ENCODE peak calls at places on chromosomes 3 and 15, in four cellular contexts. B is HL-60, E is mammary epithelial cell, M is neural progenitor cell. T is an unnamed sample.

GRCh38 chr3:42610978-42611377 is 10.5 kb downstream of the NKTR start:
- DNase-seq in M (no peak), E (no peak), B (no peak), T (no peak)

GRCh38 chr3:186411089-186411488 is 49.1 kb upstream of the DGKG start:
- DNase-seq in M (no peak), E (no peak), B (no peak), T (no peak)

GRCh38 chr3:108324177-108324576 is 27.8 kb downstream of the HHLA2 start:
- DNase-seq in B (no peak), M (no peak), E (no peak), T (no peak)

GRCh38 chr3:113222412-113223086 is 11.2 kb downstream of the BOC start:
- DNase-seq in M (no peak), B (no peak), E (no peak), T (no peak)

GRCh38 chr3:150968341-150968740 is 4.2 kb downstream of the CLRN1 start:
- DNase-seq in B (no peak), M (no peak), E (no peak), T (no peak)

GRCh38 chr15:66294157-66294931 is 976 bp downstream of the DIS3L start:
- DNase-seq in B (peak), E (peak), M (peak), T (peak)

GRCh38 chr3:176950743-176951142 is 246.5 kb downstream of the TBL1XR1 start:
- DNase-seq in E (peak), M (no peak), B (no peak), T (peak)

GRCh38 chr3:142651711-142652110 is 55.5 kb downstream of the PLS1 start:
- DNase-seq in M (no peak), B (no peak), E (no peak), T (no peak)

GRCh38 chr3:188827593-188827992 is 344.2 kb upstream of the TPRG1 start:
- DNase-seq in B (no peak), M (no peak), E (no peak), T (no peak)

GRCh38 chr15:89475688-89476087 is 20.7 kb downstream of the RHCG start:
- DNase-seq in E (no peak), B (no peak), M (peak), T (no peak)

GRCh38 chr3:58388550-58389061 is 45.0 kb downstream of the PDHB start:
- DNase-seq in B (no peak), M (peak), E (no peak), T (no peak)

GRCh38 chr15:65578904-65579728 is 31.8 kb downstream of the INTS14 start:
- DNase-seq in B (no peak), M (no peak), E (no peak), T (no peak)

GRCh38 chr3:17258823-17259436 is 374.2 kb downstream of the PLCL2 start:
- DNase-seq in B (peak), E (peak), M (peak), T (peak)

GRCh38 chr3:123447749-123448502 is 964 bp downstream of the ADCY5 start:
- DNase-seq in M (peak), B (no peak), E (no peak), T (no peak)

GRCh38 chr15:93001881-93002280 is 87.1 kb downstream of the RGMA start:
- DNase-seq in E (no peak), B (no peak), M (no peak), T (no peak)

GRCh38 chr15:57218826-57219576 is 157.3 kb upstream of the CGNL1 start:
- DNase-seq in M (peak), B (peak), E (peak), T (no peak)

GRCh38 chr3:157918402-157918801 is 187.8 kb downstream of the SHOX2 start:
- DNase-seq in B (peak), M (no peak), E (no peak), T (no peak)

GRCh38 chr3:128584412-128585020 is 66.1 kb downstream of the RPN1 start:
- DNase-seq in M (peak), B (peak), E (peak), T (peak)

GRCh38 chr3:140505256-140505655 is 172.6 kb upstream of the TRIM42 start:
- DNase-seq in E (peak), B (no peak), M (peak), T (no peak)

GRCh38 chr15:55742927-55743614 is at the start of gene PRTG:
- DNase-seq in B (no peak), M (peak), E (peak), T (peak)

GRCh38 chr3:159898147-159898546 is 90.5 kb upstream of the IL12A start:
- DNase-seq in B (no peak), E (no peak), M (no peak), T (no peak)

GRCh38 chr3:31882895-31883294 is 98.2 kb downstream of the OSBPL10 start:
- DNase-seq in B (no peak), M (no peak), E (peak), T (peak)

GRCh38 chr3:138323971-138324370 is 5.7 kb downstream of the NME9 start:
- DNase-seq in E (no peak), M (no peak), B (no peak), T (no peak)

GRCh38 chr15:95365615-95366107 is 964.8 kb upstream of the NR2F2 start:
- DNase-seq in E (no peak), M (no peak), B (peak), T (no peak)

DNA sequence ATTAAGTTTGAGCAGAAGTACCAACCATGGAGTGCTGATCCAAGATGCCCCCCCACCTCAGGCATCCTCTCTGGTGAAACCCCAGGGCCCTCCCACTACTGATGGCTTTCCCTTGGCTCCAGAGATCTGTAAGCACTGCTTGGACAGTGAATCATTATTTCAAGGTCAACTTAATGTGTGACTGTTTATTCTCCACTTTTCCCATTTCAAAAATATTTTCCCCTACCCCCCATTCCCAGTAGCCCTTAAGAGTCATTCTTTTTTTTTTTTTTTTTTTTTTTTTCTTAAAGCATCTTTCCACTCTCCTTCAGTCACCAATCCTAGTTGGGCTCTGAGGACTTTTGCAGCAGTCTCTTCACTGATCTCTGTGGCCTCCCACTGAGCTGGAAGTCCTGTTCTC is 82.6 kb downstream of the PCCB start:
- DNase-seq in E (no peak), M (no peak), B (no peak), T (no peak)
- H3K27ac ChIP-seq in E (no peak), M (no peak), B (no peak), T (no peak)

GRCh38 chr15:44286814-44287555 is 1.5 kb upstream of the GOLM2 start:
- DNase-seq in B (no peak), M (no peak), E (peak), T (peak)
- TF ChIP-seq CTCF in B (no peak), M (no peak), E (peak), T (no peak)

DNA sequence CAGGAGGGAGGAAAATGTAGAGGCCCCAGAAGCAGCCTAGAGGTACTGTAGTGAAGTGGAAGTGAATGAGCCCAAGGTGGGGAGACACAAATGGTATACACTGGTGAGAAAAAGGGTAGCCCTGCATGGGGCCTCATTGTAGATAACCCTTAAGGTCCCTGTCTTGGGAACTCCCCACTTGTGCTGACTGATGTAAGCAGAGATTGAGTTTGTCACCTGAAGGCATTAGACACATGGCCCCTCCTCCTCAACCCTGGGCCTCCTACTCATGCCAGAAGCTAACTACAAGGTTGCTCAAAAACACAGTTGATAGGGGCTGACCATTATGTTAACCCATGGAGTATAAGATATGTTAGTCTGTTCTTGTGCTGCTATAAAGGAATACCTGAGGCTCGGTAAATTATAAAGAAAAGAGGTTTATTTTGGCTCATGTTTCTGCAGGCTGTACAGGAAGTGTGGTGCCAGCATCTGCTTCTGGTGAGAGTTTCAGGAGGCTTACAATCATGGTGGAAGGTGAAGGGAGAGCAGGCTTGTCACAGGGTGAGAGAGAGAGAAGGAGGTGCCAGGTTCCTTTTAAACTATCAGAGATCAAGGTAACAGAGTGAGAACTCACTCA is 84.6 kb upstream of the RNU6-1 start:
- DNase-seq in B (no peak), E (no peak), M (no peak), T (no peak)
- H3K27ac ChIP-seq in B (no peak), E (no peak), M (no peak), T (no peak)

DNA sequence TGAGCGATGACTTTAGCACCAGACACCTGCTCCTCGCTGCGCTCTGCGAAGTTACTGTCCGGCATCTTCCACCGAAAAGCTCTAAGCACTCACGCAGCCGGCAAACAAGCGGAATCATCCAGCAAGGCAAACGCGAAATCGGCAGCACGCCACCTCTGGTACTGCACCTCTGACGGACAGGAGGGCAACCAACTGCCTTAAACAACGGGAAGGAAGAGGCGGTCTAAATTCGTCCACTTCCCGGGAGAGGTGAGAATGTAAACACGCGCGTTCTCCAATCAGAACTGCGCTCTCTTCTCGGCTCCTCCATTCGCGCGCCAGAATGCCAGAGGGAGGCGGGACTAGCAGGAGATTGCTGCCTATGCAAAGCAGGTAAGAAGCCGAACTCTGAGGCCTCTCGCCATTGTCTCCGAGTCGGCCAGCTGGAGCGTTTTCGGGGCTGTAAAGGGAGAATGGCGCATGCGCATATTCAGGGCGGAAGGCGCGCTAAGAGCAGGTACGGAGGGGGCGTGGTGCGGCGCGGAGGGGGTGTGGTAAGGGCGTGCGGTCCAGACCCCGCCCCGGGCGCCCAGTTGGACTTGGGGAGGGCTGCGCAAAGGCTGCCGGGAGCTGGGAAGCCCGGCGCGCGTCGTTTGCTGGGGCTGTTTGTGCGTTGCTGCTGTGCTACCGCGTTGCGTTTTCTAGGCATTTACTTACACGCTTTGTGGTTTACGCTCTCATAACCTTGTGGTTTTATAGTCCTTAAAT is at the start of the genes BTD and HACL1:
- DNase-seq in B (peak), E (peak), M (peak), T (peak)
- TF ChIP-seq CTCF in B (no peak), E (peak), M (peak), T (no peak)

GRCh38 chr3:53244281-53244680 is 11.5 kb downstream of the TKT start:
- DNase-seq in B (no peak), M (no peak), E (no peak), T (no peak)

GRCh38 chr3:53242155-53242554 is 13.7 kb downstream of the TKT start:
- DNase-seq in B (no peak), E (no peak), M (no peak), T (no peak)

GRCh38 chr3:53243785-53244184 is 12.0 kb downstream of the TKT start:
- DNase-seq in E (no peak), B (no peak), M (no peak), T (no peak)

GRCh38 chr3:53242642-53243041 is 13.2 kb downstream of the TKT start:
- DNase-seq in M (no peak), E (no peak), B (no peak), T (no peak)

DNA sequence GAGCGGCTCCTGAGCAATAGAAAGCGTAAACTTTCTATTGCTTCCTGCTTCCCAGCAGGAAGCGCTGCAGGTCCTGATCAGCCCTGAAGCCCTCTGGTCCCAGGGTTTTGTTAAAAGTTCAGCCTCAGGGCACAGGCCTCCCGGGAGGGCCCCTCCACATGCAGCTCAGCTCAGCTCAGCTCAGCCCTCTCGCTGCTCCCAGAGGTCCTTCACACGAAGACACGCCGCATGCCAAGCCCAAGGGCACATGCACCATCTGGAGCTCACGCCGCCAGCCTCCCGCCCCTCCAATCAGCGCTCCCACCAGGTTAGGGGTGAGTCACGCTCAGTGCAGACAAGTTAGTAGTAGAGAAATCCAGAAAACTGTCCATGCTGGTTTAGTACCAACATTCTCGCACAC is 12.7 kb downstream of the TKT start:
- DNase-seq in E (no peak), M (no peak), B (no peak), T (no peak)
- H3K27ac ChIP-seq in E (no peak), M (no peak), B (peak), T (peak)

GRCh38 chr15:84818221-84819131 is 1.3 kb downstream of the ALPK3 start:
- DNase-seq in E (no peak), M (peak), B (no peak), T (no peak)
- TF ChIP-seq CTCF in E (no peak), M (no peak), B (no peak), T (no peak)

DNA sequence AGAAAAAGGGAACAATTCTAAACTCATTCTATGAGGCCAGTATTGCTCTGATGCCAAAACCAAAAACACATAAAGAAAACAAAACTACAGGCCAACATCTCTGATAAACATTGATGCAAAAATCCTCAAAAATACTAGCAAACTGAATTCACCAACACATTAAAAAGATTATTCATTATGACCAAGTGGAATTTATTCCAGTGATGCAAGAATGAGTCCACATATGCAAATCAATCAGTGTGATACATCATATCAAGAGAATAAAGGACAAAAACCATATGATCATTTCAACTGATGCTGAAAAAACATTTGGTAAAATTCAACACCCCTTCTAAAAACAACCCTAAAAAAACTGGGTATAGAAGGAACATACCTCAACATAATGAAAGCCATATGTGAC is 265.5 kb upstream of the DCBLD2 start:
- DNase-seq in E (no peak), M (no peak), B (no peak), T (no peak)
- H3K27ac ChIP-seq in E (no peak), M (no peak), B (no peak), T (no peak)

DNA sequence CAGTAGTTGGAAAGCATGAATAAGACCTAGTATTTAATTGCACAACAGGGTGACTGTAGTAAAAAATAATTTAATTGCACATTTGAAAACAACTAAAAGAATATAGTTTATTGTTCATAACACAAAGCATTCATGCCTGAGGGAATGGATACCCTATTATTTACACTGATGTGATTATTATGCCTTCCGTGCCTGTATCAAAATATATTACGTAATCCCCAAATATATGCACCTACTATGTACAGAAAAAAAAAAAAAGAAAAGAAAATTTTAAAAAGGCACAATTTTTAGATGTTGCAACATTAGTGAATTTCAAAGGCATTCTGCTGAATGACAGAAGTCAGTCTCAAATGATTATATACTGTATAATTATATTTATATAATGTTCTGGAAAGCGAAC is 647.2 kb upstream of the BCHE start:
- DNase-seq in E (no peak), M (no peak), B (no peak), T (no peak)
- TF ChIP-seq CTCF in E (no peak), M (no peak), B (no peak), T (no peak)

GRCh38 chr15:35722506-35722905 is 176.5 kb upstream of the DPH6 start:
- DNase-seq in E (no peak), B (no peak), M (no peak), T (no peak)
- H3K27ac ChIP-seq in E (no peak), B (no peak), M (no peak), T (no peak)